ENCODE peak calls at places on chromosomes 4 and X, in seven cellular contexts. S is mesendoderm, F is IMR-90, T is neuronal stem cell, E is H9, B is H1, Q is trophoblast cell. O is an unnamed sample.

GRCh38 chr4:86891785-86892638 is at the start of gene C4orf36:
- DNase-seq in S (peak), F (peak), T (peak), E (peak), B (peak), Q (peak), O (peak)

GRCh38 chr4:170651786-170652185 is 562.0 kb upstream of the AADAT start:
- DNase-seq in S (no peak), F (peak), T (no peak), E (no peak), B (no peak), Q (no peak), O (peak)

GRCh38 chrX:42519666-42520231 is 258.2 kb downstream of the PPP1R2C start:
- DNase-seq in S (no peak), F (peak), T (no peak), E (no peak), B (no peak), Q (no peak), O (peak)

GRCh38 chr4:48340276-48340904 is 939 bp upstream of the SLAIN2 start:
- DNase-seq in S (peak), F (peak), T (peak), E (no peak), B (no peak), Q (peak), O (peak)

GRCh38 chrX:106955004-106955772 is 35.0 kb downstream of the CLDN2 start:
- DNase-seq in S (no peak), F (peak), T (no peak), E (no peak), B (no peak), Q (peak), O (no peak)

GRCh38 chr4:152104286-152104685 is 343.5 kb upstream of the GATB start:
- DNase-seq in S (no peak), F (no peak), T (no peak), E (no peak), B (no peak), Q (no peak), O (no peak)

GRCh38 chr4:81335221-81335912 is 120.3 kb upstream of the PRKG2 start:
- DNase-seq in S (no peak), F (peak), T (no peak), E (no peak), B (no peak), Q (no peak), O (no peak)

GRCh38 chrX:54271661-54272060 is 86.2 kb downstream of the WNK3 start:
- DNase-seq in S (no peak), F (no peak), T (no peak), E (no peak), B (no peak), Q (no peak), O (no peak)

GRCh38 chr4:176534566-176534965 is 214.8 kb downstream of the SPCS3 start:
- DNase-seq in S (peak), F (peak), T (no peak), E (no peak), B (no peak), Q (no peak), O (peak)

GRCh38 chrX:15299945-15300851 is 15.2 kb downstream of the ASB11 start:
- DNase-seq in S (peak), F (peak), T (peak), E (no peak), B (no peak), Q (no peak), O (peak)

GRCh38 chr4:119233750-119234149 is 21.2 kb downstream of the USP53 start:
- DNase-seq in S (no peak), F (no peak), T (no peak), E (no peak), B (no peak), Q (no peak), O (no peak)

GRCh38 chr4:95550566-95550965 is 1.8 kb upstream of the UNC5C start:
- DNase-seq in S (no peak), F (no peak), T (no peak), E (no peak), B (no peak), Q (no peak), O (no peak)

GRCh38 chr4:9762823-9763475 is 18.5 kb upstream of the DRD5 start:
- DNase-seq in S (peak), F (peak), T (peak), E (peak), B (peak), Q (peak), O (peak)

GRCh38 chr4:36278789-36279188 is 2.6 kb upstream of the DTHD1 start:
- DNase-seq in S (no peak), F (no peak), T (no peak), E (no peak), B (no peak), Q (no peak), O (no peak)

GRCh38 chr4:119656986-119657635 is 28.5 kb upstream of the PDE5A start:
- DNase-seq in S (peak), F (peak), T (no peak), E (no peak), B (no peak), Q (peak), O (peak)

GRCh38 chr4:163385466-163385865 is 41.8 kb downstream of the NPY5R start:
- DNase-seq in S (peak), F (no peak), T (no peak), E (no peak), B (no peak), Q (peak), O (no peak)

GRCh38 chr4:61740950-61741638 is 541.0 kb downstream of the ADGRL3 start:
- DNase-seq in S (peak), F (no peak), T (no peak), E (no peak), B (no peak), Q (no peak), O (peak)

GRCh38 chr4:15792974-15793373 is 14.8 kb downstream of the CD38 start:
- DNase-seq in S (no peak), F (no peak), T (no peak), E (no peak), B (no peak), Q (no peak), O (no peak)

GRCh38 chrX:18951032-18951431 is 32.9 kb downstream of the PHKA2 start:
- DNase-seq in S (peak), F (no peak), T (no peak), E (no peak), B (no peak), Q (no peak), O (no peak)

GRCh38 chrX:103831803-103832544 is at the start of gene RAB9B:
- DNase-seq in S (peak), F (peak), T (peak), E (peak), B (peak), Q (no peak), O (peak)

GRCh38 chr4:130214268-130214667 is 1118.3 kb downstream of the C4orf33 start:
- DNase-seq in S (no peak), F (no peak), T (no peak), E (no peak), B (no peak), Q (no peak), O (no peak)

GRCh38 chr4:72666910-72667309 is 97.9 kb upstream of the ADAMTS3 start:
- DNase-seq in S (peak), F (no peak), T (peak), E (peak), B (peak), Q (no peak), O (no peak)

GRCh38 chr4:76606662-76607265 is 171.7 kb downstream of the SHROOM3 start:
- DNase-seq in S (no peak), F (no peak), T (no peak), E (no peak), B (no peak), Q (no peak), O (peak)

GRCh38 chr4:133593764-133594163 is 444.7 kb downstream of the PCDH10 start:
- DNase-seq in S (peak), F (no peak), T (no peak), E (no peak), B (no peak), Q (no peak), O (no peak)

GRCh38 chr4:2286904-2287593 is 25.1 kb upstream of the MXD4 start:
- DNase-seq in S (no peak), F (peak), T (no peak), E (peak), B (no peak), Q (no peak), O (no peak)

GRCh38 chrX:24241822-24242648 is 71.8 kb downstream of the SUPT20HL2 start:
- DNase-seq in S (peak), F (peak), T (no peak), E (no peak), B (no peak), Q (no peak), O (peak)

GRCh38 chr4:152010680-152011079 is 249.9 kb upstream of the GATB start:
- DNase-seq in S (no peak), F (no peak), T (no peak), E (no peak), B (no peak), Q (no peak), O (no peak)

GRCh38 chrX:20718592-20718991 is 451.9 kb upstream of the RPS6KA3 start:
- DNase-seq in S (no peak), F (no peak), T (peak), E (no peak), B (no peak), Q (no peak), O (no peak)

GRCh38 chr4:5773271-5773555 is 62.2 kb downstream of the EVC start:
- DNase-seq in S (no peak), F (peak), T (no peak), E (peak), B (peak), Q (no peak), O (no peak)

DNA sequence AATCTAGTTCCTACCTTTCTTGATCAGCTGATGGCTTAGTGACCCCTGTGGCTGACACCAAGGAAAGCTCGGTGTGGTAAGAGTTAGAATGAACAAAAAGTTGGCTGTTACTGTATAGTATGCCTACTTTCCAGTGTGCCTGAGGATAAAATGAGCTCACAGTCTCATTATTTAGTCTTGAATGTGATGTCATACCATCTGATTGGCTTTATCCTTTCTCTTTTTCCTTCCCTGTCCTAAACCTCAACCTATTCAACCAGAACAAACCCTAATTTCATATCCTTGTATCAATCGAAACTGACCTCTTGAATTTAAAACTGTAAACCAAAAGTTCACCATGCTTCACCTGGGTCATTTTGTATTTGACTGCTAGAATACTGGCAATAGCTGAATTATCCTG is 156.4 kb downstream of the PPARGC1A start:
- DNase-seq in S (no peak), F (no peak), T (no peak), E (no peak), B (no peak), Q (no peak), O (no peak)
- H2AK5ac ChIP-seq in S (no peak), F (no peak), T (no peak), E (no peak), B (no peak), Q (no peak), O (no peak)

GRCh38 chrX:109533631-109534030 is 3.0 kb upstream of the NXT2 start:
- DNase-seq in S (no peak), F (peak), T (no peak), E (no peak), B (no peak), Q (no peak), O (no peak)

GRCh38 chrX:109534933-109535332 is 1.7 kb upstream of the NXT2 start:
- DNase-seq in S (no peak), F (no peak), T (no peak), E (no peak), B (no peak), Q (no peak), O (no peak)

GRCh38 chrX:109536439-109537323 is at the start of gene NXT2:
- DNase-seq in S (peak), F (peak), T (peak), E (peak), B (peak), Q (peak), O (peak)

GRCh38 chrX:109537324-109537665 is 651 bp downstream of the NXT2 start:
- DNase-seq in S (no peak), F (peak), T (no peak), E (no peak), B (no peak), Q (peak), O (peak)

GRCh38 chrX:109535578-109535977 is 1.1 kb upstream of the NXT2 start:
- DNase-seq in S (no peak), F (no peak), T (no peak), E (no peak), B (no peak), Q (no peak), O (no peak)
- H2AK5ac ChIP-seq in S (no peak), F (no peak), T (no peak), E (no peak), B (no peak), Q (no peak), O (no peak)

GRCh38 chr4:53649357-53649756 is 58.1 kb upstream of the LNX1 start:
- DNase-seq in S (no peak), F (no peak), T (no peak), E (no peak), B (no peak), Q (no peak), O (no peak)

GRCh38 chr4:53645108-53645507 is 53.8 kb upstream of the LNX1 start:
- DNase-seq in S (no peak), F (no peak), T (no peak), E (no peak), B (no peak), Q (no peak), O (no peak)

GRCh38 chr4:53644607-53645006 is 53.3 kb upstream of the LNX1 start:
- DNase-seq in S (peak), F (no peak), T (no peak), E (no peak), B (no peak), Q (peak), O (no peak)

GRCh38 chr4:53646792-53647191 is 55.5 kb upstream of the LNX1 start:
- DNase-seq in S (no peak), F (no peak), T (no peak), E (no peak), B (no peak), Q (no peak), O (no peak)

GRCh38 chr4:53647547-53647946 is 56.3 kb upstream of the LNX1 start:
- DNase-seq in S (no peak), F (no peak), T (no peak), E (no peak), B (no peak), Q (no peak), O (no peak)
- H2AK5ac ChIP-seq in S (no peak), F (no peak), T (no peak), E (no peak), B (no peak), Q (no peak), O (no peak)

GRCh38 chr4:120886183-120886582 is 36.3 kb downstream of the PRDM5 start:
- DNase-seq in S (no peak), F (no peak), T (no peak), E (no peak), B (no peak), Q (no peak), O (no peak)
- H2AK5ac ChIP-seq in S (no peak), F (no peak), T (no peak), E (no peak), B (no peak), Q (no peak), O (no peak)

GRCh38 chr4:138707746-138708145 is 307.8 kb upstream of the NOCT start:
- DNase-seq in S (no peak), F (peak), T (no peak), E (no peak), B (no peak), Q (no peak), O (peak)

GRCh38 chr4:138706206-138706605 is 309.4 kb upstream of the NOCT start:
- DNase-seq in S (no peak), F (peak), T (no peak), E (no peak), B (no peak), Q (no peak), O (no peak)

DNA sequence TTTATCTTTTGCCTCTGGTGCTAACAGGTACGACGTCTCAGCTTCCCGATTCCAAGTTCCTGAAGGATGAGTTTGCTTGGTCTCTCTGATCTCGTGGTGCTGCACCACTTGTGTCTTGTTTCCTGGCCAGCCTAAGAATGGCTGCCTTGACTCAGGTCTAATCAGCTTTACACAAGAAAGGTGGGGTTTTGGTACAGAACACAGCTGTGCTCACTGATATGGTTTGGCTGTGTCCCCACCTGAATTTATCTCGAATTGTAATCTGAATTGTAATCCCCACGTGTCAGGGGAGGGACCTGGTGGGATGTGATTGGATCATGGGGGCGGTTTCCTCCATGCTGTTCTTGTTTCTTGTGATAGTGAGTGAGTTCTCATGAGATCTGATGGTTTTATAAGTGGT is 305.3 kb upstream of the NOCT start:
- DNase-seq in S (peak), F (no peak), T (no peak), E (no peak), B (no peak), Q (no peak), O (no peak)
- H2AK5ac ChIP-seq in S (no peak), F (peak), T (no peak), E (no peak), B (no peak), Q (no peak), O (no peak)

GRCh38 chr4:185343726-185344581 is 51.8 kb downstream of the LRP2BP start:
- DNase-seq in S (no peak), F (peak), T (no peak), E (no peak), B (no peak), Q (peak), O (peak)

GRCh38 chr4:185341377-185341776 is 54.3 kb downstream of the LRP2BP start:
- DNase-seq in S (no peak), F (no peak), T (no peak), E (no peak), B (no peak), Q (no peak), O (no peak)

GRCh38 chr4:185335579-185335978 is 60.1 kb downstream of the LRP2BP start:
- DNase-seq in S (no peak), F (no peak), T (no peak), E (no peak), B (no peak), Q (no peak), O (no peak)

GRCh38 chr4:185341841-185342240 is 53.9 kb downstream of the LRP2BP start:
- DNase-seq in S (no peak), F (no peak), T (no peak), E (no peak), B (no peak), Q (no peak), O (no peak)

GRCh38 chr4:185339941-185340340 is 55.8 kb downstream of the LRP2BP start:
- DNase-seq in S (no peak), F (no peak), T (no peak), E (no peak), B (no peak), Q (no peak), O (no peak)
- H2AK5ac ChIP-seq in S (no peak), F (no peak), T (no peak), E (no peak), B (no peak), Q (peak), O (no peak)

O was measured in mesenchymal stem cell.